ENCODE peak calls at places on chromosomes 16 and 17, in six cellular contexts. One of them, this sample, is unnamed.

GRCh38 chr17:78723001-78723796 is 58.9 kb downstream of the CYTH1 start:
- DNase-seq in H9: peak
- DNase-seq in caudate nucleus: peak
- DNase-seq in iris pigment epithelial cell: no peak
- DNase-seq in NCI-H1048: no peak
- DNase-seq in heart left ventricle: peak
- DNase-seq in this sample: no peak

GRCh38 chr17:6027342-6028024 is 42.7 kb upstream of the WSCD1 start:
- DNase-seq in iris pigment epithelial cell: no peak
- DNase-seq in H9: no peak
- DNase-seq in heart left ventricle: no peak
- DNase-seq in NCI-H1048: no peak
- DNase-seq in caudate nucleus: no peak
- DNase-seq in this sample: no peak

GRCh38 chr17:39872700-39873099 is 4.7 kb downstream of the ZPBP2 start:
- DNase-seq in NCI-H1048: no peak
- DNase-seq in caudate nucleus: no peak
- DNase-seq in heart left ventricle: no peak
- DNase-seq in iris pigment epithelial cell: no peak
- DNase-seq in H9: no peak
- DNase-seq in this sample: no peak

GRCh38 chr17:7133916-7134315 is 19.3 kb upstream of the ASGR2 start:
- DNase-seq in heart left ventricle: no peak
- DNase-seq in caudate nucleus: no peak
- DNase-seq in NCI-H1048: no peak
- DNase-seq in H9: peak
- DNase-seq in iris pigment epithelial cell: no peak
- DNase-seq in this sample: no peak

GRCh38 chr17:9906616-9907015 is 1.5 kb upstream of the RCVRN start:
- DNase-seq in heart left ventricle: no peak
- DNase-seq in caudate nucleus: no peak
- DNase-seq in NCI-H1048: no peak
- DNase-seq in H9: no peak
- DNase-seq in iris pigment epithelial cell: no peak
- DNase-seq in this sample: no peak

GRCh38 chr17:2101448-2102257 is 46.8 kb downstream of the HIC1 start:
- DNase-seq in NCI-H1048: peak
- DNase-seq in H9: no peak
- DNase-seq in caudate nucleus: no peak
- DNase-seq in heart left ventricle: peak
- DNase-seq in iris pigment epithelial cell: peak
- DNase-seq in this sample: peak

GRCh38 chr16:50497592-50497991 is 50.6 kb upstream of the NKD1 start:
- DNase-seq in caudate nucleus: no peak
- DNase-seq in H9: no peak
- DNase-seq in heart left ventricle: no peak
- DNase-seq in iris pigment epithelial cell: peak
- DNase-seq in NCI-H1048: no peak
- DNase-seq in this sample: no peak

GRCh38 chr17:41793749-41794602 is 7.5 kb upstream of the JUP start:
- DNase-seq in H9: peak
- DNase-seq in iris pigment epithelial cell: no peak
- DNase-seq in heart left ventricle: no peak
- DNase-seq in caudate nucleus: no peak
- DNase-seq in NCI-H1048: no peak
- DNase-seq in this sample: no peak

GRCh38 chr17:1906622-1907021 is 76.8 kb downstream of the RPA1 start:
- DNase-seq in NCI-H1048: no peak
- DNase-seq in H9: no peak
- DNase-seq in caudate nucleus: no peak
- DNase-seq in heart left ventricle: no peak
- DNase-seq in iris pigment epithelial cell: peak
- DNase-seq in this sample: no peak

GRCh38 chr16:89589241-89589926 is 13.8 kb downstream of the CPNE7 start:
- DNase-seq in iris pigment epithelial cell: no peak
- DNase-seq in NCI-H1048: no peak
- DNase-seq in heart left ventricle: no peak
- DNase-seq in caudate nucleus: no peak
- DNase-seq in H9: no peak
- DNase-seq in this sample: no peak

GRCh38 chr16:50299508-50300105 is 33.3 kb downstream of the ADCY7 start:
- DNase-seq in NCI-H1048: no peak
- DNase-seq in H9: no peak
- DNase-seq in caudate nucleus: no peak
- DNase-seq in iris pigment epithelial cell: no peak
- DNase-seq in heart left ventricle: no peak
- DNase-seq in this sample: no peak

GRCh38 chr17:79862771-79863440 is 23.7 kb upstream of the CBX4 start:
- DNase-seq in iris pigment epithelial cell: no peak
- DNase-seq in heart left ventricle: no peak
- DNase-seq in NCI-H1048: no peak
- DNase-seq in H9: no peak
- DNase-seq in caudate nucleus: no peak
- DNase-seq in this sample: no peak

GRCh38 chr17:53058031-53058430 is 764.7 kb upstream of the KIF2B start:
- DNase-seq in iris pigment epithelial cell: peak
- DNase-seq in NCI-H1048: no peak
- DNase-seq in caudate nucleus: no peak
- DNase-seq in heart left ventricle: no peak
- DNase-seq in H9: no peak
- DNase-seq in this sample: no peak

GRCh38 chr16:7449808-7450207 is 117.2 kb downstream of the RBFOX1 start:
- DNase-seq in NCI-H1048: no peak
- DNase-seq in H9: no peak
- DNase-seq in heart left ventricle: no peak
- DNase-seq in caudate nucleus: no peak
- DNase-seq in iris pigment epithelial cell: no peak
- DNase-seq in this sample: no peak

GRCh38 chr16:72172105-72173034 is at the start of gene PMFBP1:
- DNase-seq in iris pigment epithelial cell: peak
- DNase-seq in NCI-H1048: no peak
- DNase-seq in caudate nucleus: peak
- DNase-seq in heart left ventricle: peak
- DNase-seq in H9: no peak
- DNase-seq in this sample: no peak

GRCh38 chr17:8629371-8630226 is 926 bp downstream of the MYH10 start:
- DNase-seq in heart left ventricle: peak
- DNase-seq in H9: peak
- DNase-seq in iris pigment epithelial cell: no peak
- DNase-seq in caudate nucleus: peak
- DNase-seq in NCI-H1048: no peak
- DNase-seq in this sample: peak

GRCh38 chr16:4787627-4788482 is at the start of gene SEPTIN12:
- DNase-seq in caudate nucleus: no peak
- DNase-seq in iris pigment epithelial cell: no peak
- DNase-seq in heart left ventricle: no peak
- DNase-seq in NCI-H1048: no peak
- DNase-seq in H9: no peak
- DNase-seq in this sample: no peak